ENCODE peak calls at places on chromosome 14, in seven cellular contexts. A, P, J, N, G, D and I are unnamed samples.

GRCh38 chr14:104155513-104155912 is 17.1 kb downstream of the KIF26A start:
- DNase-seq in A (no peak), P (no peak), J (no peak), N (no peak), G (peak), D (no peak), I (no peak)

GRCh38 chr14:103897075-103897947 is 30.9 kb upstream of the TDRD9 start:
- DNase-seq in A (no peak), P (no peak), J (no peak), N (no peak), G (no peak), D (no peak), I (no peak)

GRCh38 chr14:59926534-59926933 is 6.6 kb downstream of the LRRC9 start:
- DNase-seq in A (no peak), P (no peak), J (no peak), N (no peak), G (no peak), D (no peak), I (no peak)

GRCh38 chr14:55688566-55688965 is 108.6 kb downstream of the KTN1 start:
- DNase-seq in A (no peak), P (no peak), J (no peak), N (no peak), G (no peak), D (no peak), I (no peak)

GRCh38 chr14:64997108-64997794 is 10.6 kb downstream of the FNTB start:
- DNase-seq in A (no peak), P (no peak), J (no peak), N (no peak), G (no peak), D (no peak), I (no peak)

GRCh38 chr14:24062216-24062980 is 9.0 kb upstream of the CPNE6 start:
- DNase-seq in A (no peak), P (no peak), J (no peak), N (no peak), G (no peak), D (no peak), I (no peak)

GRCh38 chr14:104353921-104354701 is 215.7 kb downstream of the KIF26A start:
- DNase-seq in A (no peak), P (no peak), J (no peak), N (no peak), G (no peak), D (no peak), I (no peak)

GRCh38 chr14:95480109-95480886 is 36.2 kb downstream of the SYNE3 start:
- DNase-seq in A (peak), P (no peak), J (peak), N (no peak), G (peak), D (no peak), I (no peak)

GRCh38 chr14:89681086-89682018 is 264.3 kb upstream of the FOXN3 start:
- DNase-seq in A (no peak), P (no peak), J (peak), N (no peak), G (no peak), D (no peak), I (no peak)

GRCh38 chr14:86602263-86602662 is 1072.3 kb downstream of the FLRT2 start:
- DNase-seq in A (no peak), P (no peak), J (no peak), N (no peak), G (no peak), D (no peak), I (no peak)

GRCh38 chr14:43539210-43539609 is 967.9 kb downstream of the FSCB start:
- DNase-seq in A (no peak), P (no peak), J (no peak), N (no peak), G (peak), D (no peak), I (no peak)

GRCh38 chr14:22977434-22977683 is 5.0 kb downstream of the AJUBA start:
- DNase-seq in A (no peak), P (no peak), J (no peak), N (no peak), G (no peak), D (no peak), I (no peak)

GRCh38 chr14:104817930-104818713 is 17.2 kb downstream of the ZBTB42 start:
- DNase-seq in A (no peak), P (no peak), J (no peak), N (no peak), G (no peak), D (no peak), I (no peak)

GRCh38 chr14:23570806-23571483 is 3.4 kb upstream of the AP1G2 start:
- DNase-seq in A (no peak), P (no peak), J (no peak), N (no peak), G (no peak), D (no peak), I (no peak)

GRCh38 chr14:68566075-68566474 is 226.8 kb downstream of the ZFP36L1 start:
- DNase-seq in A (no peak), P (no peak), J (no peak), N (no peak), G (no peak), D (no peak), I (no peak)

GRCh38 chr14:96741151-96741977 is 55.8 kb upstream of the VRK1 start:
- DNase-seq in A (peak), P (peak), J (peak), N (peak), G (peak), D (peak), I (peak)

GRCh38 chr14:68816183-68816942 is 23.5 kb upstream of the ZFP36L1 start:
- DNase-seq in A (peak), P (peak), J (peak), N (peak), G (peak), D (peak), I (peak)

GRCh38 chr14:20591235-20591634 is at the start of gene RNASE12:
- DNase-seq in A (no peak), P (no peak), J (no peak), N (no peak), G (no peak), D (no peak), I (no peak)